ENCODE peak calls at places on chromosomes 5 and 9, in nine cellular contexts. W is PC-3, X is HCT116, U is OCI-LY7, L is GM23248, Y is GM23338, J is SK-N-SH, A is MM.1S, N is neural progenitor cell. F is an unnamed sample.
A peak's percentile ranks its signal among the peaks of the same experiment; 100 is the strongest.

GRCh38 chr5:176175101-176175852 is 62.9 kb upstream of the SIMC1 start:
- DNase-seq in W (no peak), X (no peak), U (no peak), L (no peak), Y (no peak), J (no peak), A (peak; percentile 15), N (no peak), F (no peak)

GRCh38 chr5:72478684-72479083 is 28.5 kb downstream of the ZNF366 start:
- DNase-seq in W (peak; percentile 6), X (no peak), U (no peak), L (peak; percentile 58), Y (no peak), J (no peak), A (no peak), N (no peak), F (no peak)

GRCh38 chr9:135288941-135289534 is 190.5 kb upstream of the PPP1R26 start:
- DNase-seq in W (no peak), X (peak; percentile 42), U (no peak), L (no peak), Y (no peak), J (no peak), A (no peak), N (no peak), F (no peak)

GRCh38 chr9:89870207-89870606 is 265.4 kb downstream of the GADD45G start:
- DNase-seq in W (no peak), X (no peak), U (no peak), L (no peak), Y (no peak), J (no peak), A (no peak), N (no peak), F (no peak)

GRCh38 chr5:53253421-53253871 is 143.9 kb upstream of the MOCS2 start:
- DNase-seq in W (peak; percentile 59), X (no peak), U (no peak), L (peak; percentile 65), Y (no peak), J (no peak), A (peak; percentile 94), N (no peak), F (no peak)

GRCh38 chr9:34093578-34093977 is 32.9 kb downstream of the DCAF12 start:
- DNase-seq in W (no peak), X (no peak), U (no peak), L (no peak), Y (no peak), J (no peak), A (no peak), N (no peak), F (no peak)

GRCh38 chr9:121814594-121814993 is 163.2 kb downstream of the DAB2IP start:
- DNase-seq in W (no peak), X (no peak), U (no peak), L (no peak), Y (peak; percentile 37), J (no peak), A (no peak), N (no peak), F (no peak)

GRCh38 chr5:122500245-122501086 is 188.4 kb downstream of the SNCAIP start:
- DNase-seq in W (peak; percentile 54), X (peak; percentile 38), U (peak; percentile 3), L (peak; percentile 81), Y (peak; percentile 91), J (peak; percentile 59), A (peak; percentile 46), N (peak; percentile 83), F (peak; percentile 80)

GRCh38 chr9:110089681-110090370 is 118.1 kb downstream of the C9orf152 start:
- DNase-seq in W (peak; percentile 68), X (no peak), U (no peak), L (no peak), Y (no peak), J (no peak), A (no peak), N (no peak), F (peak; percentile 59)

GRCh38 chr9:3732077-3733038 is 206.6 kb upstream of the RFX3 start:
- DNase-seq in W (peak; percentile 91), X (peak; percentile 73), U (peak; percentile 62), L (peak; percentile 88), Y (peak; percentile 84), J (peak; percentile 77), A (peak; percentile 82), N (peak; percentile 81), F (peak; percentile 81)

GRCh38 chr5:109740329-109740728 is 50.6 kb downstream of the MAN2A1 start:
- DNase-seq in W (peak; percentile 29), X (no peak), U (no peak), L (peak; percentile 42), Y (peak; percentile 18), J (no peak), A (peak; percentile 55), N (peak; percentile 28), F (no peak)

GRCh38 chr5:30960041-30960440 is 233.4 kb upstream of the CDH6 start:
- DNase-seq in W (no peak), X (no peak), U (no peak), L (no peak), Y (peak; percentile 9), J (no peak), A (no peak), N (no peak), F (no peak)

GRCh38 chr5:1007681-1008450 is 736 bp upstream of the NKD2 start:
- DNase-seq in W (no peak), X (no peak), U (no peak), L (no peak), Y (no peak), J (no peak), A (no peak), N (no peak), F (no peak)

GRCh38 chr9:82191082-82191481 is 202.5 kb downstream of the SPATA31D1 start:
- DNase-seq in W (no peak), X (no peak), U (no peak), L (no peak), Y (no peak), J (no peak), A (peak; percentile 33), N (no peak), F (no peak)

GRCh38 chr9:18601956-18602355 is 128.0 kb downstream of the ADAMTSL1 start:
- DNase-seq in W (no peak), X (no peak), U (no peak), L (peak; percentile 66), Y (no peak), J (no peak), A (no peak), N (no peak), F (no peak)

GRCh38 chr9:82021198-82021597 is 32.6 kb downstream of the SPATA31D1 start:
- DNase-seq in W (peak; percentile 62), X (peak; percentile 58), U (no peak), L (peak; percentile 98), Y (no peak), J (no peak), A (no peak), N (no peak), F (peak; percentile 24)

GRCh38 chr9:133322701-133323100 is 13.3 kb downstream of the SURF6 start:
- DNase-seq in W (no peak), X (no peak), U (no peak), L (no peak), Y (no peak), J (no peak), A (no peak), N (no peak), F (no peak)

GRCh38 chr9:32928145-32928763 is 73.2 kb downstream of the APTX start:
- DNase-seq in W (peak; percentile 68), X (no peak), U (no peak), L (peak; percentile 4), Y (no peak), J (no peak), A (no peak), N (no peak), F (peak; percentile 32)

GRCh38 chr9:70110194-70111041 is 66.8 kb downstream of the MAMDC2 start:
- DNase-seq in W (no peak), X (no peak), U (no peak), L (no peak), Y (no peak), J (no peak), A (peak; percentile 65), N (no peak), F (no peak)
- H3K4me3 ChIP-seq in W (no peak overlapping the region), X (no peak overlapping the region), U (no peak overlapping the region), L (no peak overlapping the region), Y (no peak overlapping the region), J (no peak overlapping the region), A (peak overlapping the region; percentile 1), N (no peak overlapping the region), F (no peak overlapping the region)

GRCh38 chr9:83707518-83707767 is 315 bp downstream of the UBQLN1 start:
- DNase-seq in W (peak; percentile 42), X (no peak), U (no peak), L (peak; percentile 95), Y (no peak), J (no peak), A (no peak), N (no peak), F (no peak)
- H2AFZ ChIP-seq in W (peak overlapping the region; percentile 99), X (no peak overlapping the region), U (peak overlapping the region; percentile 10), L (peak overlapping the region; percentile 100), Y (no peak overlapping the region), J (peak overlapping the region; percentile 25), A (peak overlapping the region; percentile 82), N (no peak overlapping the region), F (peak overlapping the region; percentile 92)

GRCh38 chr9:37414503-37414943 is 8.0 kb upstream of the GRHPR start:
- DNase-seq in W (no peak), X (no peak), U (peak; percentile 65), L (no peak), Y (no peak), J (no peak), A (no peak), N (peak; percentile 23), F (no peak)

GRCh38 chr9:37410969-37411785 is 11.3 kb upstream of the GRHPR start:
- DNase-seq in W (no peak), X (no peak), U (peak; percentile 92), L (peak; percentile 55), Y (peak; percentile 70), J (no peak), A (no peak), N (peak; percentile 36), F (no peak)

GRCh38 chr9:37415011-37415719 is 7.3 kb upstream of the GRHPR start:
- DNase-seq in W (peak; percentile 84), X (peak; percentile 74), U (peak; percentile 92), L (peak; percentile 86), Y (peak; percentile 92), J (peak; percentile 87), A (peak; percentile 76), N (peak; percentile 89), F (peak; percentile 88)

GRCh38 chr9:37412431-37413151 is 9.9 kb upstream of the GRHPR start:
- DNase-seq in W (no peak), X (no peak), U (peak; percentile 69), L (no peak), Y (no peak), J (no peak), A (no peak), N (peak; percentile 58), F (no peak)

DNA sequence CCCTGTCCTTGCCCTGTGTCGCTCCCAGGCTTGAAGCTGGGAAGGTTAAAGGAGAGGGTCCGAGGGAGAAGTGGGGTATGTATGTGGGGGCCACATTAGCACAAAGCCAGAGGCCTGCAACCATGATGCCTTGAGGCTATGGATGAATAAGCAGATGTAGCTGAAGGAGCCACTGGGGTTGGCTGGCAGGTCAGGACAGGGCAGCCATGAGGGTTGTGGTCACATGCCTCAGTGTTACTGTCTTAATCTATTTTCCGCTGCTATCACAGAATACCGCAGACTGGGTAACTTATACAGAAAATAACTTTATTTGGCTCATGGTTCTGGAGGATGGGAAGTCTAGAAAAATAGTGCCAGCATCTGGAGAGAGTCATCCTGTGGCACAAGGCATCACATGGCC is 9.2 kb upstream of the GRHPR start:
- DNase-seq in W (no peak), X (no peak), U (no peak), L (peak; percentile 32), Y (no peak), J (no peak), A (no peak), N (no peak), F (no peak)
- TF ChIP-seq EZH2phosphoT487 in W (no peak), X (no peak), U (no peak), L (no peak), Y (no peak), J (no peak), A (no peak), N (no peak), F (no peak)

GRCh38 chr5:76016258-76016657 is 66.9 kb upstream of the SV2C start:
- DNase-seq in W (no peak), X (no peak), U (no peak), L (no peak), Y (peak; percentile 55), J (no peak), A (no peak), N (no peak), F (no peak)
- H3K4me3 ChIP-seq in W (no peak overlapping the region), X (no peak overlapping the region), U (no peak overlapping the region), L (no peak overlapping the region), Y (no peak overlapping the region), J (no peak overlapping the region), A (no peak overlapping the region), N (no peak overlapping the region), F (no peak overlapping the region)

F was measured in hepatocyte.